ENCODE peak calls at places on chromosomes 7 and 10, in ten cellular contexts. One of them, this sample, is unnamed.

GRCh38 chr10:35386594-35387174 is 50.4 kb downstream of the CCNY start:
- DNase-seq in GM23338: no peak
- DNase-seq in lower lobe of right lung: no peak
- DNase-seq in type B pancreatic cell: no peak
- DNase-seq in GM10248: no peak
- DNase-seq in GM12865: no peak
- DNase-seq in astrocyte of the cerebellum: no peak
- DNase-seq in neural progenitor cell: peak
- DNase-seq in chondrocyte: no peak
- DNase-seq in heart left ventricle: peak
- DNase-seq in this sample: no peak

GRCh38 chr10:90805211-90805610 is 52.6 kb downstream of the HTR7 start:
- DNase-seq in GM23338: peak
- DNase-seq in lower lobe of right lung: no peak
- DNase-seq in type B pancreatic cell: no peak
- DNase-seq in GM10248: no peak
- DNase-seq in GM12865: no peak
- DNase-seq in astrocyte of the cerebellum: no peak
- DNase-seq in neural progenitor cell: no peak
- DNase-seq in chondrocyte: no peak
- DNase-seq in heart left ventricle: no peak
- DNase-seq in this sample: no peak

GRCh38 chr7:123533553-123533917 is 860 bp downstream of the IQUB start:
- DNase-seq in GM23338: no peak
- DNase-seq in lower lobe of right lung: no peak
- DNase-seq in type B pancreatic cell: no peak
- DNase-seq in GM10248: no peak
- DNase-seq in GM12865: no peak
- DNase-seq in astrocyte of the cerebellum: no peak
- DNase-seq in neural progenitor cell: no peak
- DNase-seq in chondrocyte: no peak
- DNase-seq in heart left ventricle: no peak
- DNase-seq in this sample: no peak

GRCh38 chr10:102645388-102645740 is 1.1 kb downstream of the TRIM8 start:
- DNase-seq in GM23338: peak
- DNase-seq in lower lobe of right lung: peak
- DNase-seq in type B pancreatic cell: no peak
- DNase-seq in GM10248: no peak
- DNase-seq in GM12865: peak
- DNase-seq in astrocyte of the cerebellum: no peak
- DNase-seq in neural progenitor cell: no peak
- DNase-seq in chondrocyte: no peak
- DNase-seq in heart left ventricle: peak
- DNase-seq in this sample: no peak

GRCh38 chr10:47329905-47330304 is 7.7 kb downstream of the GDF2 start:
- DNase-seq in GM23338: no peak
- DNase-seq in lower lobe of right lung: no peak
- DNase-seq in type B pancreatic cell: no peak
- DNase-seq in GM10248: no peak
- DNase-seq in GM12865: no peak
- DNase-seq in astrocyte of the cerebellum: no peak
- DNase-seq in neural progenitor cell: no peak
- DNase-seq in chondrocyte: peak
- DNase-seq in heart left ventricle: no peak
- DNase-seq in this sample: no peak

GRCh38 chr10:121891103-121891502 is 36.7 kb downstream of the ATE1 start:
- DNase-seq in GM23338: peak
- DNase-seq in lower lobe of right lung: no peak
- DNase-seq in type B pancreatic cell: no peak
- DNase-seq in GM10248: no peak
- DNase-seq in GM12865: no peak
- DNase-seq in astrocyte of the cerebellum: no peak
- DNase-seq in neural progenitor cell: peak
- DNase-seq in chondrocyte: no peak
- DNase-seq in heart left ventricle: no peak
- DNase-seq in this sample: no peak

GRCh38 chr10:43735907-43736306 is 87.2 kb upstream of the ZNF32 start:
- DNase-seq in GM23338: no peak
- DNase-seq in lower lobe of right lung: no peak
- DNase-seq in type B pancreatic cell: no peak
- DNase-seq in GM10248: no peak
- DNase-seq in GM12865: no peak
- DNase-seq in astrocyte of the cerebellum: no peak
- DNase-seq in neural progenitor cell: no peak
- DNase-seq in chondrocyte: no peak
- DNase-seq in heart left ventricle: no peak
- DNase-seq in this sample: no peak

GRCh38 chr7:148867571-148868377 is 16.3 kb downstream of the EZH2 start:
- DNase-seq in GM23338: peak
- DNase-seq in lower lobe of right lung: no peak
- DNase-seq in type B pancreatic cell: no peak
- DNase-seq in GM10248: no peak
- DNase-seq in GM12865: peak
- DNase-seq in astrocyte of the cerebellum: no peak
- DNase-seq in neural progenitor cell: no peak
- DNase-seq in chondrocyte: no peak
- DNase-seq in heart left ventricle: no peak
- DNase-seq in this sample: no peak

GRCh38 chr10:54484186-54484585 is 316.8 kb downstream of the PCDH15 start:
- DNase-seq in GM23338: no peak
- DNase-seq in lower lobe of right lung: no peak
- DNase-seq in type B pancreatic cell: no peak
- DNase-seq in GM10248: no peak
- DNase-seq in GM12865: no peak
- DNase-seq in astrocyte of the cerebellum: no peak
- DNase-seq in neural progenitor cell: no peak
- DNase-seq in chondrocyte: no peak
- DNase-seq in heart left ventricle: no peak
- DNase-seq in this sample: no peak

GRCh38 chr10:23035569-23035968 is 59.8 kb upstream of the MSRB2 start:
- DNase-seq in GM23338: peak
- DNase-seq in lower lobe of right lung: no peak
- DNase-seq in type B pancreatic cell: no peak
- DNase-seq in GM10248: no peak
- DNase-seq in GM12865: no peak
- DNase-seq in astrocyte of the cerebellum: no peak
- DNase-seq in neural progenitor cell: peak
- DNase-seq in chondrocyte: no peak
- DNase-seq in heart left ventricle: no peak
- DNase-seq in this sample: no peak

GRCh38 chr10:23514321-23514720 is 75.4 kb downstream of the OTUD1 start:
- DNase-seq in GM23338: no peak
- DNase-seq in lower lobe of right lung: no peak
- DNase-seq in type B pancreatic cell: no peak
- DNase-seq in GM10248: no peak
- DNase-seq in GM12865: no peak
- DNase-seq in astrocyte of the cerebellum: no peak
- DNase-seq in neural progenitor cell: no peak
- DNase-seq in chondrocyte: no peak
- DNase-seq in heart left ventricle: no peak
- DNase-seq in this sample: no peak

GRCh38 chr10:127968027-127968441 is 61.1 kb downstream of the PTPRE start:
- DNase-seq in GM23338: peak
- DNase-seq in lower lobe of right lung: no peak
- DNase-seq in type B pancreatic cell: no peak
- DNase-seq in GM10248: no peak
- DNase-seq in GM12865: no peak
- DNase-seq in astrocyte of the cerebellum: no peak
- DNase-seq in neural progenitor cell: no peak
- DNase-seq in chondrocyte: no peak
- DNase-seq in heart left ventricle: no peak
- DNase-seq in this sample: no peak

DNA sequence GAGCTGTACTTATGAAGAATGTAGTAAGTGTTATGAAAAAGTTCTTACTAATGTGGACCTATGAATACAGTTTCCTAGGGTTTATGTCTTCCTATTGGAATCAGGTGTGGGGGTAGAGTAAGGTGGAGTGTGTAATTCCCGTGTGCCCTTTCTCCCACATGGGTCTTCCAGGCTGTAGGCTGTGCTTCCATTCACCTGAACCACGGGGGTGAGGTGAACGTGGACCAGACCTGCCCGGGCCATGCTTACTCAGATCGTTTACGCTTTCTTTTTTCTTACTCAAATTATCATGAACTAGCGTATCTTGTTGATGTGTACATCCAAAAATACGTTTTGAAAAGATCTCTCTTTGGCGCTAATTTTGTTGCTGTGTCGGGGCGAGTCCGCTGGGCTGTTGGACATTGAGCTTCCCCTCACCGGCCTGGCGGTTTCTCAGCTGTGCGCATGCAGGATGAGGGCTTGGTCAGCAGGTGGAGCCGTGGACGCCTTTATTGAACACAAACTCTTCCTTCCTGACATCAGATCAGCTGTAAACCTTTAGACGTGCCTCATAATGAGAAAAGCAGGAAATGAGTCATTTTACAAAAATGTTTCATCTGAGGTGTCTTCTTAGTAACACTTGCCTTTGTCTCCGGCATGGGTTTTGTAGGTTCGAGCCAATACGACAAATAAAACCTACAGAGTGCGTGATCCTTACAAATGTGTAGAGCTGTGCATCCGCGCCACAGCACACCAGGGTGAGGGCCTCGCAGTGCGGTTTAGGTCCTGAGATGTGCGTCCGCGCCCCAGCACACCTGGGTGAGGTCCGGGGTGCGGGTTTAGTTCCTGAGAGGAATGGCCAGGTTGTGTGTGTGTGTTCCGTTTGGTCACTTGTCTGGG is 53.8 kb downstream of the WDR37 start:
- DNase-seq in GM23338: peak
- DNase-seq in lower lobe of right lung: no peak
- DNase-seq in type B pancreatic cell: no peak
- DNase-seq in GM10248: peak
- DNase-seq in GM12865: peak
- DNase-seq in astrocyte of the cerebellum: peak
- DNase-seq in neural progenitor cell: peak
- DNase-seq in chondrocyte: no peak
- DNase-seq in heart left ventricle: peak
- DNase-seq in this sample: no peak
- TF ChIP-seq CTCF in GM23338: peak
- TF ChIP-seq CTCF in lower lobe of right lung: peak
- TF ChIP-seq CTCF in type B pancreatic cell: peak
- TF ChIP-seq CTCF in GM10248: peak
- TF ChIP-seq CTCF in GM12865: peak
- TF ChIP-seq CTCF in astrocyte of the cerebellum: peak
- TF ChIP-seq CTCF in neural progenitor cell: peak
- TF ChIP-seq CTCF in chondrocyte: peak
- TF ChIP-seq CTCF in heart left ventricle: peak
- TF ChIP-seq CTCF in this sample: peak

GRCh38 chr7:155585532-155585895 is 39.2 kb upstream of the CNPY1 start:
- DNase-seq in GM23338: no peak
- DNase-seq in lower lobe of right lung: no peak
- DNase-seq in type B pancreatic cell: no peak
- DNase-seq in GM10248: no peak
- DNase-seq in GM12865: no peak
- DNase-seq in astrocyte of the cerebellum: no peak
- DNase-seq in neural progenitor cell: no peak
- DNase-seq in chondrocyte: no peak
- DNase-seq in heart left ventricle: no peak
- DNase-seq in this sample: no peak
- TF ChIP-seq CTCF in GM23338: no peak
- TF ChIP-seq CTCF in lower lobe of right lung: no peak
- TF ChIP-seq CTCF in type B pancreatic cell: no peak
- TF ChIP-seq CTCF in GM10248: no peak
- TF ChIP-seq CTCF in GM12865: no peak
- TF ChIP-seq CTCF in astrocyte of the cerebellum: no peak
- TF ChIP-seq CTCF in neural progenitor cell: no peak
- TF ChIP-seq CTCF in chondrocyte: no peak
- TF ChIP-seq CTCF in heart left ventricle: no peak
- TF ChIP-seq CTCF in this sample: no peak

GRCh38 chr7:31478018-31478417 is 35.9 kb upstream of the ITPRID1 start:
- DNase-seq in GM23338: peak
- DNase-seq in lower lobe of right lung: no peak
- DNase-seq in type B pancreatic cell: no peak
- DNase-seq in GM10248: no peak
- DNase-seq in GM12865: no peak
- DNase-seq in astrocyte of the cerebellum: no peak
- DNase-seq in neural progenitor cell: no peak
- DNase-seq in chondrocyte: no peak
- DNase-seq in heart left ventricle: no peak
- DNase-seq in this sample: no peak

GRCh38 chr7:31478744-31479143 is 35.1 kb upstream of the ITPRID1 start:
- DNase-seq in GM23338: no peak
- DNase-seq in lower lobe of right lung: no peak
- DNase-seq in type B pancreatic cell: no peak
- DNase-seq in GM10248: peak
- DNase-seq in GM12865: peak
- DNase-seq in astrocyte of the cerebellum: no peak
- DNase-seq in neural progenitor cell: no peak
- DNase-seq in chondrocyte: no peak
- DNase-seq in heart left ventricle: no peak
- DNase-seq in this sample: no peak

DNA sequence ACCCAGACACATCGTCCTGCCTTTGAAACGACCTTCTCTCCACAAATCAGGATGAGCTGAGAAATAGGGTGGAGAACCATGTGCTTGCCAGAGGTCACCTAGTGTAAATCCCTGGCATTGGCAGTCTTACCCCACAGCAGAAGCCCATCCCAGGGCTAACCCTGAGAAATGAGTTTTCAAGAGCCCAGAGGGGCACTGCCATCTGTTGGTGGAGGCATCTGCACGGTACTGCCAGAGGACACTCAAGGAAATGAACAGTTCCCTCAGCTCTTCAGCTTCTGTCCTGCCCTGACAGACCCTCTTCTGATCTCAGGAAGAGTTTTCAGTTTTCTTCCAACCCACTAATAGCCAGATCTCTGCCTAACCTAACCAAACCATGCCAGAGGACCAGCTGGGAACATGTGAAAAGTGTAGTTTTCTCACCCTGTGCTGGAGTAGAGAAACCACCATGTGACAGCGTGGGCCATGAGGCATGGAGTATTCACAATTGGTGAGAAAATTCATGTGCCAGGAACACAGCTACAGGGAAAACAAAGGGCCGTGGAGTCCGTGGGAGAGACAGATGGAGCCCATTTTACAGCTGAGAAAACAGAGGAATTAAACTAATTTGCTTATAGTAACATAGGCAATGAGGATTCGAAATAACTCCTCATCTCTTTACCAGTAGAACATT is 37.7 kb upstream of the ITPRID1 start:
- DNase-seq in GM23338: no peak
- DNase-seq in lower lobe of right lung: no peak
- DNase-seq in type B pancreatic cell: no peak
- DNase-seq in GM10248: no peak
- DNase-seq in GM12865: no peak
- DNase-seq in astrocyte of the cerebellum: no peak
- DNase-seq in neural progenitor cell: no peak
- DNase-seq in chondrocyte: no peak
- DNase-seq in heart left ventricle: no peak
- DNase-seq in this sample: no peak
- TF ChIP-seq CTCF in GM23338: peak
- TF ChIP-seq CTCF in lower lobe of right lung: no peak
- TF ChIP-seq CTCF in type B pancreatic cell: no peak
- TF ChIP-seq CTCF in GM10248: no peak
- TF ChIP-seq CTCF in GM12865: no peak
- TF ChIP-seq CTCF in astrocyte of the cerebellum: no peak
- TF ChIP-seq CTCF in neural progenitor cell: no peak
- TF ChIP-seq CTCF in chondrocyte: no peak
- TF ChIP-seq CTCF in heart left ventricle: no peak
- TF ChIP-seq CTCF in this sample: no peak

DNA sequence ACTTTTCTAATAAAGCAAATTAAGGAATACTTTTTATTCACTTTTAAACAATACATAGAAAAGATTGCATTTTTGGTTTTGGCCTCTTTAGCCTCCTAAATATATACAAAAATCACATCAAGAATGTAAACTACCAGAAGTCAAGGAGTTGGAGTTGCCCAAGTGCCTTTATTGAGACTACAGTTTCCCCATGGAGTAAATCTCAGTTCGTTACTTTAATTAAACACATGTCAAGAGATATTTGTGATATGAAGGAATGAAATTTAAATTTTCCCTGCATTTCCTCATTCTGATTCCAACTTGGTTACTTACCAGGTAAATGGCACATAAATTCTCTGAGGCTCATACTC is 492.9 kb downstream of the TNS3 start:
- DNase-seq in GM23338: no peak
- DNase-seq in lower lobe of right lung: no peak
- DNase-seq in type B pancreatic cell: no peak
- DNase-seq in GM10248: no peak
- DNase-seq in GM12865: no peak
- DNase-seq in astrocyte of the cerebellum: no peak
- DNase-seq in neural progenitor cell: no peak
- DNase-seq in chondrocyte: no peak
- DNase-seq in heart left ventricle: no peak
- DNase-seq in this sample: no peak
- TF ChIP-seq CTCF in GM23338: no peak
- TF ChIP-seq CTCF in lower lobe of right lung: no peak
- TF ChIP-seq CTCF in type B pancreatic cell: peak
- TF ChIP-seq CTCF in GM10248: peak
- TF ChIP-seq CTCF in GM12865: no peak
- TF ChIP-seq CTCF in astrocyte of the cerebellum: no peak
- TF ChIP-seq CTCF in neural progenitor cell: no peak
- TF ChIP-seq CTCF in chondrocyte: peak
- TF ChIP-seq CTCF in heart left ventricle: peak
- TF ChIP-seq CTCF in this sample: no peak

This sample was measured in osteocyte.